ENCODE peak calls at places on chromosomes 11 and 22, in five cellular contexts. One of them, this sample, is unnamed.

GRCh38 chr11:83025267-83025704 is 46.4 kb downstream of the RAB30 start:
- DNase-seq in choroid plexus epithelial cell: peak; percentile 61
- DNase-seq in epithelial cell of prostate: no peak
- DNase-seq in NCI-H1694: no peak
- DNase-seq in HFF-Myc: no peak
- DNase-seq in this sample: no peak

GRCh38 chr22:39496131-39496838 is 5.8 kb upstream of the MIEF1 start:
- DNase-seq in epithelial cell of prostate: no peak
- DNase-seq in HFF-Myc: no peak
- DNase-seq in choroid plexus epithelial cell: peak; percentile 85
- DNase-seq in NCI-H1694: peak; percentile 77
- DNase-seq in this sample: peak; percentile 75

GRCh38 chr11:108679045-108679444 is 14.2 kb downstream of the DDX10 start:
- DNase-seq in choroid plexus epithelial cell: no peak
- DNase-seq in epithelial cell of prostate: no peak
- DNase-seq in HFF-Myc: no peak
- DNase-seq in NCI-H1694: no peak
- DNase-seq in this sample: no peak

GRCh38 chr22:24805790-24806662 is at the start of gene SGSM1:
- DNase-seq in HFF-Myc: no peak
- DNase-seq in epithelial cell of prostate: no peak
- DNase-seq in choroid plexus epithelial cell: peak; percentile 53
- DNase-seq in NCI-H1694: no peak
- DNase-seq in this sample: peak; percentile 50

GRCh38 chr11:84524422-84525051 is 1102.6 kb downstream of the DLG2 start:
- DNase-seq in epithelial cell of prostate: no peak
- DNase-seq in NCI-H1694: no peak
- DNase-seq in HFF-Myc: no peak
- DNase-seq in choroid plexus epithelial cell: peak; percentile 62
- DNase-seq in this sample: peak; percentile 61

GRCh38 chr11:8867035-8867434 is 44.0 kb upstream of the AKIP1 start:
- DNase-seq in choroid plexus epithelial cell: peak; percentile 33
- DNase-seq in NCI-H1694: no peak
- DNase-seq in HFF-Myc: no peak
- DNase-seq in epithelial cell of prostate: no peak
- DNase-seq in this sample: peak; percentile 27

GRCh38 chr11:14413307-14414072 is 54.5 kb upstream of the RRAS2 start:
- DNase-seq in choroid plexus epithelial cell: peak; percentile 87
- DNase-seq in HFF-Myc: no peak
- DNase-seq in NCI-H1694: no peak
- DNase-seq in epithelial cell of prostate: no peak
- DNase-seq in this sample: peak; percentile 80

GRCh38 chr11:44112083-44112865 is 16.8 kb downstream of the EXT2 start:
- DNase-seq in choroid plexus epithelial cell: peak; percentile 57
- DNase-seq in epithelial cell of prostate: peak; percentile 44
- DNase-seq in NCI-H1694: peak; percentile 65
- DNase-seq in HFF-Myc: peak; percentile 37
- DNase-seq in this sample: peak; percentile 53

GRCh38 chr11:68843703-68844312 is 2.1 kb upstream of the CPT1A start:
- DNase-seq in HFF-Myc: no peak
- DNase-seq in choroid plexus epithelial cell: no peak
- DNase-seq in NCI-H1694: no peak
- DNase-seq in epithelial cell of prostate: no peak
- DNase-seq in this sample: no peak

GRCh38 chr11:31106963-31107576 is 262.5 kb downstream of the DCDC1 start:
- DNase-seq in choroid plexus epithelial cell: peak; percentile 42
- DNase-seq in HFF-Myc: no peak
- DNase-seq in epithelial cell of prostate: no peak
- DNase-seq in NCI-H1694: peak; percentile 91
- DNase-seq in this sample: peak; percentile 46

GRCh38 chr22:16774911-16775529 is 50.2 kb downstream of the XKR3 start:
- DNase-seq in NCI-H1694: no peak
- DNase-seq in choroid plexus epithelial cell: no peak
- DNase-seq in epithelial cell of prostate: no peak
- DNase-seq in HFF-Myc: no peak
- DNase-seq in this sample: no peak

GRCh38 chr11:72787262-72788104 is 6.4 kb downstream of the STARD10 start:
- DNase-seq in NCI-H1694: no peak
- DNase-seq in epithelial cell of prostate: no peak
- DNase-seq in choroid plexus epithelial cell: no peak
- DNase-seq in HFF-Myc: no peak
- DNase-seq in this sample: no peak

GRCh38 chr22:23179381-23180294 is 671 bp upstream of the BCR start:
- DNase-seq in choroid plexus epithelial cell: no peak
- DNase-seq in NCI-H1694: no peak
- DNase-seq in epithelial cell of prostate: no peak
- DNase-seq in HFF-Myc: no peak
- DNase-seq in this sample: no peak

GRCh38 chr11:12043959-12044772 is 35.7 kb upstream of the DKK3 start:
- DNase-seq in choroid plexus epithelial cell: peak; percentile 97
- DNase-seq in NCI-H1694: peak; percentile 85
- DNase-seq in epithelial cell of prostate: peak; percentile 89
- DNase-seq in HFF-Myc: peak; percentile 95
- DNase-seq in this sample: peak; percentile 96

GRCh38 chr11:62918531-62918930 is 2.6 kb downstream of the CHRM1 start:
- DNase-seq in epithelial cell of prostate: no peak
- DNase-seq in HFF-Myc: no peak
- DNase-seq in choroid plexus epithelial cell: no peak
- DNase-seq in NCI-H1694: no peak
- DNase-seq in this sample: no peak

GRCh38 chr22:49620666-49621065 is 207.0 kb downstream of the BRD1 start:
- DNase-seq in HFF-Myc: no peak
- DNase-seq in epithelial cell of prostate: no peak
- DNase-seq in NCI-H1694: no peak
- DNase-seq in choroid plexus epithelial cell: no peak
- DNase-seq in this sample: no peak

GRCh38 chr11:35622070-35622469 is 3.8 kb downstream of the FJX1 start:
- DNase-seq in choroid plexus epithelial cell: peak; percentile 92
- DNase-seq in NCI-H1694: no peak
- DNase-seq in HFF-Myc: no peak
- DNase-seq in epithelial cell of prostate: peak; percentile 62
- DNase-seq in this sample: peak; percentile 88

GRCh38 chr11:14418801-14419417 is 59.9 kb upstream of the RRAS2 start:
- DNase-seq in choroid plexus epithelial cell: peak; percentile 75
- DNase-seq in NCI-H1694: no peak
- DNase-seq in epithelial cell of prostate: no peak
- DNase-seq in HFF-Myc: no peak
- DNase-seq in this sample: peak; percentile 36

GRCh38 chr22:29912605-29913398 is 29.8 kb downstream of the MTMR3 start:
- DNase-seq in NCI-H1694: no peak
- DNase-seq in HFF-Myc: peak; percentile 84
- DNase-seq in choroid plexus epithelial cell: peak; percentile 94
- DNase-seq in epithelial cell of prostate: no peak
- DNase-seq in this sample: peak; percentile 86

GRCh38 chr22:28506207-28506606 is 173.4 kb downstream of the TTC28 start:
- DNase-seq in epithelial cell of prostate: no peak
- DNase-seq in HFF-Myc: no peak
- DNase-seq in choroid plexus epithelial cell: no peak
- DNase-seq in NCI-H1694: no peak
- DNase-seq in this sample: no peak

GRCh38 chr11:64883575-64883974 is 5.2 kb upstream of the EHD1 start:
- DNase-seq in NCI-H1694: no peak
- DNase-seq in choroid plexus epithelial cell: no peak
- DNase-seq in epithelial cell of prostate: no peak
- DNase-seq in HFF-Myc: no peak
- DNase-seq in this sample: no peak

GRCh38 chr11:73950869-73951710 is at the start of gene DNAJB13:
- DNase-seq in choroid plexus epithelial cell: peak; percentile 68
- DNase-seq in epithelial cell of prostate: peak; percentile 27
- DNase-seq in HFF-Myc: no peak
- DNase-seq in NCI-H1694: no peak
- DNase-seq in this sample: peak; percentile 58

GRCh38 chr11:20668844-20669832 is at the start of gene NELL1:
- DNase-seq in HFF-Myc: no peak
- DNase-seq in NCI-H1694: no peak
- DNase-seq in epithelial cell of prostate: no peak
- DNase-seq in choroid plexus epithelial cell: peak; percentile 2
- DNase-seq in this sample: no peak

GRCh38 chr11:76510060-76511047 is 65.5 kb downstream of the EMSY start:
- DNase-seq in NCI-H1694: no peak
- DNase-seq in HFF-Myc: no peak
- DNase-seq in choroid plexus epithelial cell: peak; percentile 86
- DNase-seq in epithelial cell of prostate: no peak
- DNase-seq in this sample: peak; percentile 38

GRCh38 chr11:117071344-117071787 is 26.9 kb downstream of the SIK3 start:
- DNase-seq in NCI-H1694: no peak
- DNase-seq in choroid plexus epithelial cell: peak; percentile 49
- DNase-seq in epithelial cell of prostate: no peak
- DNase-seq in HFF-Myc: no peak
- DNase-seq in this sample: peak; percentile 48

GRCh38 chr11:65448418-65449196 is 26.0 kb downstream of the NEAT1 start:
- DNase-seq in HFF-Myc: no peak
- DNase-seq in choroid plexus epithelial cell: peak; percentile 89
- DNase-seq in NCI-H1694: no peak
- DNase-seq in epithelial cell of prostate: no peak
- DNase-seq in this sample: peak; percentile 73

GRCh38 chr11:67662806-67663514 is 11.5 kb downstream of the ALDH3B2 start:
- DNase-seq in choroid plexus epithelial cell: no peak
- DNase-seq in epithelial cell of prostate: no peak
- DNase-seq in HFF-Myc: no peak
- DNase-seq in NCI-H1694: no peak
- DNase-seq in this sample: no peak

GRCh38 chr11:68686486-68686885 is 2.1 kb downstream of the GAL start:
- DNase-seq in HFF-Myc: no peak
- DNase-seq in epithelial cell of prostate: no peak
- DNase-seq in choroid plexus epithelial cell: no peak
- DNase-seq in NCI-H1694: no peak
- DNase-seq in this sample: no peak

GRCh38 chr11:76010051-76010450 is 195.0 kb downstream of the UVRAG start:
- DNase-seq in HFF-Myc: no peak
- DNase-seq in choroid plexus epithelial cell: no peak
- DNase-seq in NCI-H1694: no peak
- DNase-seq in epithelial cell of prostate: no peak
- DNase-seq in this sample: no peak

GRCh38 chr11:78078218-78079167 is 1.2 kb downstream of the NDUFC2 start:
- DNase-seq in HFF-Myc: no peak
- DNase-seq in epithelial cell of prostate: no peak
- DNase-seq in choroid plexus epithelial cell: no peak
- DNase-seq in NCI-H1694: no peak
- DNase-seq in this sample: no peak

GRCh38 chr11:74171630-74172465 is 759 bp downstream of the PPME1 start:
- DNase-seq in epithelial cell of prostate: no peak
- DNase-seq in choroid plexus epithelial cell: peak; percentile 24
- DNase-seq in NCI-H1694: no peak
- DNase-seq in HFF-Myc: no peak
- DNase-seq in this sample: no peak

GRCh38 chr11:76629133-76629852 is 41.3 kb downstream of the LRRC32 start:
- DNase-seq in choroid plexus epithelial cell: peak; percentile 88
- DNase-seq in epithelial cell of prostate: no peak
- DNase-seq in NCI-H1694: no peak
- DNase-seq in HFF-Myc: no peak
- DNase-seq in this sample: peak; percentile 97

GRCh38 chr11:107928767-107929507 is 689 bp downstream of the RAB39A start:
- DNase-seq in epithelial cell of prostate: no peak
- DNase-seq in choroid plexus epithelial cell: no peak
- DNase-seq in NCI-H1694: no peak
- DNase-seq in HFF-Myc: no peak
- DNase-seq in this sample: no peak

GRCh38 chr11:67445515-67445914 is 2.2 kb upstream of the CORO1B start:
- DNase-seq in choroid plexus epithelial cell: no peak
- DNase-seq in HFF-Myc: no peak
- DNase-seq in NCI-H1694: no peak
- DNase-seq in epithelial cell of prostate: no peak
- DNase-seq in this sample: no peak

GRCh38 chr22:19970479-19971275 is 29.1 kb upstream of the TXNRD2 start:
- DNase-seq in HFF-Myc: no peak
- DNase-seq in NCI-H1694: no peak
- DNase-seq in choroid plexus epithelial cell: peak; percentile 68
- DNase-seq in epithelial cell of prostate: no peak
- DNase-seq in this sample: peak; percentile 64

GRCh38 chr22:26367402-26368245 is 61.4 kb upstream of the ASPHD2 start:
- DNase-seq in NCI-H1694: peak; percentile 11
- DNase-seq in HFF-Myc: no peak
- DNase-seq in epithelial cell of prostate: no peak
- DNase-seq in choroid plexus epithelial cell: peak; percentile 66
- DNase-seq in this sample: peak; percentile 59

GRCh38 chr22:42065408-42066132 is 5.0 kb downstream of the NAGA start:
- DNase-seq in NCI-H1694: no peak
- DNase-seq in HFF-Myc: no peak
- DNase-seq in choroid plexus epithelial cell: no peak
- DNase-seq in epithelial cell of prostate: no peak
- DNase-seq in this sample: no peak

GRCh38 chr11:72239296-72239848 is 4.6 kb downstream of the PHOX2A start:
- DNase-seq in NCI-H1694: no peak
- DNase-seq in choroid plexus epithelial cell: peak; percentile 47
- DNase-seq in HFF-Myc: peak; percentile 20
- DNase-seq in epithelial cell of prostate: no peak
- DNase-seq in this sample: peak; percentile 43

GRCh38 chr22:19719055-19719482 is 4.3 kb upstream of the GP1BB start:
- DNase-seq in epithelial cell of prostate: no peak
- DNase-seq in HFF-Myc: no peak
- DNase-seq in NCI-H1694: no peak
- DNase-seq in choroid plexus epithelial cell: no peak
- DNase-seq in this sample: no peak

GRCh38 chr11:2721163-2721935 is 21.6 kb upstream of the KCNQ1OT1 start:
- DNase-seq in epithelial cell of prostate: no peak
- DNase-seq in choroid plexus epithelial cell: no peak
- DNase-seq in HFF-Myc: no peak
- DNase-seq in NCI-H1694: no peak
- DNase-seq in this sample: no peak